ENCODE peak calls at places on chromosomes 12 and 14, in ten cellular contexts. A is CD8-positive, alpha-beta memory T cell; O is adipocyte; I is cardiac muscle cell; P is GM12865; K is heart left ventricle; Y is right lobe of liver; C is epithelial cell of esophagus; Z is fibroblast of mammary gland; B is fibroblast of the aortic adventitia. V is an unnamed sample.

GRCh38 chr12:20523658-20524057 is 155.3 kb downstream of the PDE3A start:
- DNase-seq in A (no peak), O (peak; percentile 57), I (no peak), P (no peak), K (no peak), Y (no peak), C (no peak), Z (peak; percentile 53), B (peak; percentile 33), V (no peak)

GRCh38 chr12:20507711-20508110 is 139.4 kb downstream of the PDE3A start:
- DNase-seq in A (no peak), O (no peak), I (no peak), P (no peak), K (no peak), Y (no peak), C (no peak), Z (no peak), B (no peak), V (no peak)

GRCh38 chr14:53460544-53460943 is 307.4 kb upstream of the DDHD1 start:
- DNase-seq in A (no peak), O (no peak), I (no peak), P (no peak), K (no peak), Y (no peak), C (no peak), Z (no peak), B (no peak), V (no peak)

GRCh38 chr12:124829008-124829707 is 34.5 kb downstream of the SCARB1 start:
- DNase-seq in A (no peak), O (peak; percentile 82), I (no peak), P (no peak), K (no peak), Y (peak; percentile 75), C (peak; percentile 96), Z (peak; percentile 95), B (peak; percentile 86), V (no peak)

GRCh38 chr14:77122555-77123125 is 19.0 kb downstream of the ZDHHC22 start:
- DNase-seq in A (no peak), O (no peak), I (no peak), P (no peak), K (no peak), Y (no peak), C (no peak), Z (no peak), B (no peak), V (no peak)

GRCh38 chr12:75489613-75490210 is 9.2 kb downstream of the GLIPR1 start:
- DNase-seq in A (no peak), O (peak; percentile 50), I (no peak), P (peak; percentile 57), K (no peak), Y (no peak), C (peak; percentile 79), Z (peak; percentile 67), B (peak; percentile 77), V (no peak)

GRCh38 chr12:64103821-64104220 is 118.3 kb downstream of the KICS2 start:
- DNase-seq in A (no peak), O (peak; percentile 27), I (no peak), P (no peak), K (no peak), Y (no peak), C (peak; percentile 21), Z (peak; percentile 52), B (peak; percentile 40), V (no peak)

GRCh38 chr12:71183018-71183417 is 25.2 kb upstream of the TSPAN8 start:
- DNase-seq in A (no peak), O (peak; percentile 2), I (no peak), P (no peak), K (no peak), Y (no peak), C (peak; percentile 50), Z (peak; percentile 68), B (peak; percentile 91), V (no peak)

GRCh38 chr12:2751686-2752085 is 43.1 kb upstream of the FKBP4 start:
- DNase-seq in A (no peak), O (no peak), I (no peak), P (no peak), K (no peak), Y (no peak), C (no peak), Z (no peak), B (no peak), V (no peak)

GRCh38 chr12:107319536-107320030 is 226.2 kb upstream of the CRY1 start:
- DNase-seq in A (peak; percentile 48), O (peak; percentile 22), I (peak; percentile 31), P (no peak), K (no peak), Y (no peak), C (no peak), Z (no peak), B (no peak), V (no peak)

GRCh38 chr14:92516966-92517350 is 3.4 kb downstream of the RIN3 start:
- DNase-seq in A (no peak), O (no peak), I (no peak), P (no peak), K (no peak), Y (no peak), C (no peak), Z (no peak), B (no peak), V (no peak)

GRCh38 chr12:8662592-8662991 is at the start of gene MFAP5:
- DNase-seq in A (no peak), O (peak; percentile 42), I (no peak), P (no peak), K (peak; percentile 34), Y (no peak), C (peak; percentile 91), Z (peak; percentile 76), B (peak; percentile 98), V (no peak)

GRCh38 chr12:8658361-8658760 is 4.3 kb downstream of the MFAP5 start:
- DNase-seq in A (no peak), O (peak; percentile 65), I (no peak), P (no peak), K (no peak), Y (no peak), C (peak; percentile 88), Z (peak; percentile 90), B (peak; percentile 95), V (no peak)

GRCh38 chr12:8664228-8664963 is 1.8 kb upstream of the MFAP5 start:
- DNase-seq in A (no peak), O (no peak), I (no peak), P (no peak), K (peak; percentile 76), Y (no peak), C (no peak), Z (peak; percentile 49), B (peak; percentile 75), V (no peak)

GRCh38 chr12:8661751-8662150 is 875 bp downstream of the MFAP5 start:
- DNase-seq in A (no peak), O (no peak), I (no peak), P (no peak), K (no peak), Y (no peak), C (no peak), Z (no peak), B (peak; percentile 51), V (no peak)

DNA sequence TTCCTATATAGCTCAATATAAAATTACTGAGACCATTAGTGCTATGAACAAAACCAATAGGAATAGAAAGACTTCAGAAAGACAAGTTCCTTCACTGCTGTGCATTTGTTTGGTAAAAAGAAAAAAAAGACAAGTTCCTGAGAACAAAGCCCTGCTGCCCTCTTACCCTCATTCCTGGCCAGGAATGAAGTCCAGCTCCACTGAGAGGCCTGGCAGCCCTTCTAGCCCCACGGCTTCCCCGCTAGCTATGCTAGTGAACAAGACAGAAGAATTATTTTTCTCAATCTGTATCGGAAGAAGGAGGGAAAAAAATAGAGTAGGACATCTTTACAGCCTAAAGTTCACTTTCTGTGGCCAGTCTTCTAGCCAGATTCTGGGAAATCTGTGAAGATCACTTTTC is 1.6 kb downstream of the MFAP5 start:
- DNase-seq in A (no peak), O (no peak), I (no peak), P (no peak), K (no peak), Y (no peak), C (no peak), Z (peak; percentile 19), B (peak; percentile 69), V (no peak)
- H3K4me3 ChIP-seq in A (no peak overlapping the region), O (peak overlapping the region; percentile 82), I (no peak overlapping the region), P (no peak overlapping the region), K (peak overlapping the region; percentile 53), Y (no peak overlapping the region), C (no peak overlapping the region), Z (no peak overlapping the region), B (peak overlapping the region; percentile 82), V (no peak overlapping the region)

GRCh38 chr14:95518045-95518751 is 1.7 kb upstream of the SYNE3 start:
- DNase-seq in A (no peak), O (peak; percentile 47), I (no peak), P (peak; percentile 68), K (no peak), Y (no peak), C (peak; percentile 11), Z (no peak), B (peak; percentile 90), V (no peak)

GRCh38 chr14:95522116-95522515 is 5.7 kb upstream of the SYNE3 start:
- DNase-seq in A (no peak), O (no peak), I (no peak), P (no peak), K (peak; percentile 58), Y (no peak), C (no peak), Z (no peak), B (no peak), V (no peak)

GRCh38 chr14:95521001-95521400 is 4.6 kb upstream of the SYNE3 start:
- DNase-seq in A (no peak), O (no peak), I (no peak), P (no peak), K (no peak), Y (no peak), C (no peak), Z (no peak), B (no peak), V (no peak)

GRCh38 chr14:95519699-95520098 is 3.2 kb upstream of the SYNE3 start:
- DNase-seq in A (peak; percentile 83), O (peak; percentile 95), I (no peak), P (peak; percentile 87), K (peak; percentile 83), Y (no peak), C (peak; percentile 58), Z (peak; percentile 90), B (peak; percentile 92), V (peak; percentile 79)

GRCh38 chr14:95520346-95520745 is 3.9 kb upstream of the SYNE3 start:
- DNase-seq in A (no peak), O (no peak), I (no peak), P (no peak), K (no peak), Y (no peak), C (no peak), Z (no peak), B (no peak), V (no peak)
- H3K4me3 ChIP-seq in A (peak overlapping the region; percentile 35), O (peak overlapping the region; percentile 23), I (no peak overlapping the region), P (no peak overlapping the region), K (no peak overlapping the region), Y (no peak overlapping the region), C (no peak overlapping the region), Z (no peak overlapping the region), B (no peak overlapping the region), V (no peak overlapping the region)

GRCh38 chr12:122183588-122183940 is 641 bp downstream of the LRRC43 start:
- DNase-seq in A (no peak), O (no peak), I (no peak), P (no peak), K (no peak), Y (no peak), C (no peak), Z (no peak), B (no peak), V (no peak)
- H3K4me3 ChIP-seq in A (no peak overlapping the region), O (peak overlapping the region; percentile 80), I (peak overlapping the region; percentile 42), P (no peak overlapping the region), K (peak overlapping the region; percentile 59), Y (peak overlapping the region; percentile 57), C (peak overlapping the region; percentile 45), Z (peak overlapping the region; percentile 37), B (no peak overlapping the region), V (no peak overlapping the region)

GRCh38 chr12:116558280-116559079 is 701 bp upstream of the MAP1LC3B2 start:
- DNase-seq in A (no peak), O (no peak), I (no peak), P (peak; percentile 39), K (no peak), Y (no peak), C (no peak), Z (no peak), B (no peak), V (no peak)
- H3K4me3 ChIP-seq in A (peak overlapping the region; percentile 40), O (no peak overlapping the region), I (no peak overlapping the region), P (peak overlapping the region; percentile 47), K (no peak overlapping the region), Y (no peak overlapping the region), C (no peak overlapping the region), Z (no peak overlapping the region), B (no peak overlapping the region), V (peak overlapping the region; percentile 51)

V was measured in Jurkat, Clone E6-1.